ENCODE peak calls at places on chromosomes 16 and 17, in nine cellular contexts. One of them, this sample, is unnamed.

GRCh38 chr17:688100-688989 is 26.3 kb downstream of the VPS53 start:
- DNase-seq in H9: no peak
- DNase-seq in fibroblast of the aortic adventitia: peak
- DNase-seq in AG08396: no peak
- DNase-seq in CD4-positive, CD25-positive, alpha-beta regulatory T cell: no peak
- DNase-seq in NCI-H460: no peak
- DNase-seq in AG10803: peak
- DNase-seq in prostate gland: no peak
- DNase-seq in RCC 7860: no peak
- DNase-seq in this sample: peak

GRCh38 chr17:58391302-58391984 is 25.9 kb downstream of the RNF43 start:
- DNase-seq in H9: no peak
- DNase-seq in fibroblast of the aortic adventitia: peak
- DNase-seq in AG08396: no peak
- DNase-seq in CD4-positive, CD25-positive, alpha-beta regulatory T cell: no peak
- DNase-seq in NCI-H460: peak
- DNase-seq in AG10803: no peak
- DNase-seq in prostate gland: peak
- DNase-seq in RCC 7860: peak
- DNase-seq in this sample: peak

GRCh38 chr17:77535435-77535834 is 394.7 kb downstream of the SEC14L1 start:
- DNase-seq in H9: peak
- DNase-seq in fibroblast of the aortic adventitia: no peak
- DNase-seq in AG08396: peak
- DNase-seq in CD4-positive, CD25-positive, alpha-beta regulatory T cell: no peak
- DNase-seq in NCI-H460: no peak
- DNase-seq in AG10803: no peak
- DNase-seq in prostate gland: peak
- DNase-seq in RCC 7860: no peak
- DNase-seq in this sample: no peak

GRCh38 chr17:42571435-42572225 is 4.7 kb downstream of the MLX start:
- DNase-seq in H9: no peak
- DNase-seq in fibroblast of the aortic adventitia: peak
- DNase-seq in AG08396: no peak
- DNase-seq in CD4-positive, CD25-positive, alpha-beta regulatory T cell: no peak
- DNase-seq in NCI-H460: no peak
- DNase-seq in AG10803: peak
- DNase-seq in prostate gland: peak
- DNase-seq in RCC 7860: no peak
- DNase-seq in this sample: no peak

GRCh38 chr17:50039058-50039457 is 16.9 kb upstream of the ITGA3 start:
- DNase-seq in H9: no peak
- DNase-seq in fibroblast of the aortic adventitia: no peak
- DNase-seq in AG08396: no peak
- DNase-seq in CD4-positive, CD25-positive, alpha-beta regulatory T cell: no peak
- DNase-seq in NCI-H460: no peak
- DNase-seq in AG10803: no peak
- DNase-seq in prostate gland: no peak
- DNase-seq in RCC 7860: no peak
- DNase-seq in this sample: no peak

GRCh38 chr17:65314212-65314611 is 177.0 kb downstream of the RGS9 start:
- DNase-seq in H9: no peak
- DNase-seq in fibroblast of the aortic adventitia: no peak
- DNase-seq in AG08396: no peak
- DNase-seq in CD4-positive, CD25-positive, alpha-beta regulatory T cell: no peak
- DNase-seq in NCI-H460: no peak
- DNase-seq in AG10803: no peak
- DNase-seq in prostate gland: no peak
- DNase-seq in RCC 7860: no peak
- DNase-seq in this sample: no peak

GRCh38 chr17:14276535-14277250 is 24.2 kb upstream of the HS3ST3B1 start:
- DNase-seq in H9: no peak
- DNase-seq in fibroblast of the aortic adventitia: no peak
- DNase-seq in AG08396: no peak
- DNase-seq in CD4-positive, CD25-positive, alpha-beta regulatory T cell: no peak
- DNase-seq in NCI-H460: no peak
- DNase-seq in AG10803: no peak
- DNase-seq in prostate gland: no peak
- DNase-seq in RCC 7860: no peak
- DNase-seq in this sample: no peak

GRCh38 chr17:38333635-38334295 is 10.0 kb downstream of the GPR179 start:
- DNase-seq in H9: peak
- DNase-seq in fibroblast of the aortic adventitia: no peak
- DNase-seq in AG08396: peak
- DNase-seq in CD4-positive, CD25-positive, alpha-beta regulatory T cell: peak
- DNase-seq in NCI-H460: peak
- DNase-seq in AG10803: no peak
- DNase-seq in prostate gland: no peak
- DNase-seq in RCC 7860: no peak
- DNase-seq in this sample: peak

GRCh38 chr16:56603589-56603988 is 4.8 kb upstream of the MT2A start:
- DNase-seq in H9: peak
- DNase-seq in fibroblast of the aortic adventitia: peak
- DNase-seq in AG08396: peak
- DNase-seq in CD4-positive, CD25-positive, alpha-beta regulatory T cell: no peak
- DNase-seq in NCI-H460: peak
- DNase-seq in AG10803: peak
- DNase-seq in prostate gland: peak
- DNase-seq in RCC 7860: peak
- DNase-seq in this sample: peak

GRCh38 chr17:64200080-64201042 is 62.7 kb downstream of the TEX2 start:
- DNase-seq in H9: no peak
- DNase-seq in fibroblast of the aortic adventitia: peak
- DNase-seq in AG08396: peak
- DNase-seq in CD4-positive, CD25-positive, alpha-beta regulatory T cell: no peak
- DNase-seq in NCI-H460: no peak
- DNase-seq in AG10803: peak
- DNase-seq in prostate gland: no peak
- DNase-seq in RCC 7860: no peak
- DNase-seq in this sample: peak

GRCh38 chr16:50281391-50282009 is 15.1 kb downstream of the ADCY7 start:
- DNase-seq in H9: no peak
- DNase-seq in fibroblast of the aortic adventitia: no peak
- DNase-seq in AG08396: no peak
- DNase-seq in CD4-positive, CD25-positive, alpha-beta regulatory T cell: no peak
- DNase-seq in NCI-H460: no peak
- DNase-seq in AG10803: no peak
- DNase-seq in prostate gland: no peak
- DNase-seq in RCC 7860: no peak
- DNase-seq in this sample: no peak

GRCh38 chr16:10920726-10921427 is 21.4 kb downstream of the DEXI start:
- DNase-seq in H9: no peak
- DNase-seq in fibroblast of the aortic adventitia: no peak
- DNase-seq in AG08396: no peak
- DNase-seq in CD4-positive, CD25-positive, alpha-beta regulatory T cell: no peak
- DNase-seq in NCI-H460: no peak
- DNase-seq in AG10803: no peak
- DNase-seq in prostate gland: no peak
- DNase-seq in RCC 7860: no peak
- DNase-seq in this sample: no peak

GRCh38 chr17:49748791-49749190 is 15.1 kb downstream of the FAM117A start:
- DNase-seq in H9: no peak
- DNase-seq in fibroblast of the aortic adventitia: no peak
- DNase-seq in AG08396: no peak
- DNase-seq in CD4-positive, CD25-positive, alpha-beta regulatory T cell: peak
- DNase-seq in NCI-H460: no peak
- DNase-seq in AG10803: no peak
- DNase-seq in prostate gland: no peak
- DNase-seq in RCC 7860: no peak
- DNase-seq in this sample: no peak

GRCh38 chr17:17780941-17781590 is 55.7 kb downstream of the SREBF1 start:
- DNase-seq in H9: peak
- DNase-seq in fibroblast of the aortic adventitia: peak
- DNase-seq in AG08396: no peak
- DNase-seq in CD4-positive, CD25-positive, alpha-beta regulatory T cell: no peak
- DNase-seq in NCI-H460: no peak
- DNase-seq in AG10803: no peak
- DNase-seq in prostate gland: no peak
- DNase-seq in RCC 7860: no peak
- DNase-seq in this sample: peak

GRCh38 chr17:50279181-50279526 is 4.9 kb downstream of the TMEM92 start:
- DNase-seq in H9: no peak
- DNase-seq in fibroblast of the aortic adventitia: no peak
- DNase-seq in AG08396: peak
- DNase-seq in CD4-positive, CD25-positive, alpha-beta regulatory T cell: no peak
- DNase-seq in NCI-H460: no peak
- DNase-seq in AG10803: peak
- DNase-seq in prostate gland: no peak
- DNase-seq in RCC 7860: peak
- DNase-seq in this sample: no peak

GRCh38 chr17:35372846-35373531 is 432 bp downstream of the SLFN11 start:
- DNase-seq in H9: peak
- DNase-seq in fibroblast of the aortic adventitia: peak
- DNase-seq in AG08396: peak
- DNase-seq in CD4-positive, CD25-positive, alpha-beta regulatory T cell: peak
- DNase-seq in NCI-H460: no peak
- DNase-seq in AG10803: no peak
- DNase-seq in prostate gland: peak
- DNase-seq in RCC 7860: no peak
- DNase-seq in this sample: no peak

GRCh38 chr16:24013733-24014645 is 178.2 kb downstream of the PRKCB start:
- DNase-seq in H9: no peak
- DNase-seq in fibroblast of the aortic adventitia: no peak
- DNase-seq in AG08396: no peak
- DNase-seq in CD4-positive, CD25-positive, alpha-beta regulatory T cell: no peak
- DNase-seq in NCI-H460: peak
- DNase-seq in AG10803: no peak
- DNase-seq in prostate gland: no peak
- DNase-seq in RCC 7860: no peak
- DNase-seq in this sample: no peak

GRCh38 chr17:2070241-2071023 is 15.5 kb downstream of the HIC1 start:
- DNase-seq in H9: peak
- DNase-seq in fibroblast of the aortic adventitia: no peak
- DNase-seq in AG08396: no peak
- DNase-seq in CD4-positive, CD25-positive, alpha-beta regulatory T cell: no peak
- DNase-seq in NCI-H460: no peak
- DNase-seq in AG10803: no peak
- DNase-seq in prostate gland: no peak
- DNase-seq in RCC 7860: no peak
- DNase-seq in this sample: no peak

GRCh38 chr16:56363781-56364565 is 61.4 kb downstream of the AMFR start:
- DNase-seq in H9: no peak
- DNase-seq in fibroblast of the aortic adventitia: no peak
- DNase-seq in AG08396: no peak
- DNase-seq in CD4-positive, CD25-positive, alpha-beta regulatory T cell: no peak
- DNase-seq in NCI-H460: no peak
- DNase-seq in AG10803: no peak
- DNase-seq in prostate gland: no peak
- DNase-seq in RCC 7860: no peak
- DNase-seq in this sample: no peak

GRCh38 chr17:10192963-10193362 is 5.4 kb downstream of the GAS7 start:
- DNase-seq in H9: no peak
- DNase-seq in fibroblast of the aortic adventitia: peak
- DNase-seq in AG08396: peak
- DNase-seq in CD4-positive, CD25-positive, alpha-beta regulatory T cell: no peak
- DNase-seq in NCI-H460: no peak
- DNase-seq in AG10803: peak
- DNase-seq in prostate gland: no peak
- DNase-seq in RCC 7860: no peak
- DNase-seq in this sample: peak

GRCh38 chr16:3004781-3005284 is 7.9 kb upstream of the CLDN9 start:
- DNase-seq in H9: peak
- DNase-seq in fibroblast of the aortic adventitia: no peak
- DNase-seq in AG08396: no peak
- DNase-seq in CD4-positive, CD25-positive, alpha-beta regulatory T cell: no peak
- DNase-seq in NCI-H460: no peak
- DNase-seq in AG10803: no peak
- DNase-seq in prostate gland: no peak
- DNase-seq in RCC 7860: peak
- DNase-seq in this sample: no peak

GRCh38 chr17:78839762-78840529 is 668 bp downstream of the USP36 start:
- DNase-seq in H9: peak
- DNase-seq in fibroblast of the aortic adventitia: peak
- DNase-seq in AG08396: peak
- DNase-seq in CD4-positive, CD25-positive, alpha-beta regulatory T cell: peak
- DNase-seq in NCI-H460: no peak
- DNase-seq in AG10803: peak
- DNase-seq in prostate gland: no peak
- DNase-seq in RCC 7860: no peak
- DNase-seq in this sample: peak

GRCh38 chr17:51703364-51704341 is 443.3 kb downstream of the UTP18 start:
- DNase-seq in H9: no peak
- DNase-seq in fibroblast of the aortic adventitia: peak
- DNase-seq in AG08396: no peak
- DNase-seq in CD4-positive, CD25-positive, alpha-beta regulatory T cell: no peak
- DNase-seq in NCI-H460: peak
- DNase-seq in AG10803: no peak
- DNase-seq in prostate gland: peak
- DNase-seq in RCC 7860: no peak
- DNase-seq in this sample: no peak

GRCh38 chr17:81519284-81520020 is 6.9 kb upstream of the ACTG1 start:
- DNase-seq in H9: peak
- DNase-seq in fibroblast of the aortic adventitia: no peak
- DNase-seq in AG08396: no peak
- DNase-seq in CD4-positive, CD25-positive, alpha-beta regulatory T cell: peak
- DNase-seq in NCI-H460: no peak
- DNase-seq in AG10803: no peak
- DNase-seq in prostate gland: peak
- DNase-seq in RCC 7860: peak
- DNase-seq in this sample: no peak

GRCh38 chr16:56389554-56389953 is 35.8 kb downstream of the AMFR start:
- DNase-seq in H9: no peak
- DNase-seq in fibroblast of the aortic adventitia: peak
- DNase-seq in AG08396: peak
- DNase-seq in CD4-positive, CD25-positive, alpha-beta regulatory T cell: no peak
- DNase-seq in NCI-H460: no peak
- DNase-seq in AG10803: peak
- DNase-seq in prostate gland: no peak
- DNase-seq in RCC 7860: peak
- DNase-seq in this sample: peak

GRCh38 chr17:21113106-21113690 is 13.6 kb upstream of the DHRS7B start:
- DNase-seq in H9: no peak
- DNase-seq in fibroblast of the aortic adventitia: no peak
- DNase-seq in AG08396: no peak
- DNase-seq in CD4-positive, CD25-positive, alpha-beta regulatory T cell: no peak
- DNase-seq in NCI-H460: no peak
- DNase-seq in AG10803: no peak
- DNase-seq in prostate gland: no peak
- DNase-seq in RCC 7860: no peak
- DNase-seq in this sample: no peak

GRCh38 chr16:87274808-87275207 is 42.4 kb downstream of the C16orf95 start:
- DNase-seq in H9: no peak
- DNase-seq in fibroblast of the aortic adventitia: no peak
- DNase-seq in AG08396: peak
- DNase-seq in CD4-positive, CD25-positive, alpha-beta regulatory T cell: no peak
- DNase-seq in NCI-H460: no peak
- DNase-seq in AG10803: peak
- DNase-seq in prostate gland: no peak
- DNase-seq in RCC 7860: peak
- DNase-seq in this sample: peak

GRCh38 chr16:52837251-52837650 is 215.4 kb downstream of the CHD9NB start:
- DNase-seq in H9: no peak
- DNase-seq in fibroblast of the aortic adventitia: no peak
- DNase-seq in AG08396: no peak
- DNase-seq in CD4-positive, CD25-positive, alpha-beta regulatory T cell: no peak
- DNase-seq in NCI-H460: no peak
- DNase-seq in AG10803: no peak
- DNase-seq in prostate gland: no peak
- DNase-seq in RCC 7860: no peak
- DNase-seq in this sample: no peak

GRCh38 chr17:80886641-80887573 is 104.7 kb upstream of the CHMP6 start:
- DNase-seq in H9: no peak
- DNase-seq in fibroblast of the aortic adventitia: no peak
- DNase-seq in AG08396: no peak
- DNase-seq in CD4-positive, CD25-positive, alpha-beta regulatory T cell: no peak
- DNase-seq in NCI-H460: no peak
- DNase-seq in AG10803: no peak
- DNase-seq in prostate gland: no peak
- DNase-seq in RCC 7860: no peak
- DNase-seq in this sample: no peak

GRCh38 chr17:76783146-76783545 is 45.2 kb downstream of the MFSD11 start:
- DNase-seq in H9: no peak
- DNase-seq in fibroblast of the aortic adventitia: no peak
- DNase-seq in AG08396: no peak
- DNase-seq in CD4-positive, CD25-positive, alpha-beta regulatory T cell: no peak
- DNase-seq in NCI-H460: no peak
- DNase-seq in AG10803: no peak
- DNase-seq in prostate gland: no peak
- DNase-seq in RCC 7860: no peak
- DNase-seq in this sample: no peak

GRCh38 chr16:87671221-87671620 is 68.9 kb downstream of the JPH3 start:
- DNase-seq in H9: no peak
- DNase-seq in fibroblast of the aortic adventitia: no peak
- DNase-seq in AG08396: no peak
- DNase-seq in CD4-positive, CD25-positive, alpha-beta regulatory T cell: no peak
- DNase-seq in NCI-H460: no peak
- DNase-seq in AG10803: no peak
- DNase-seq in prostate gland: no peak
- DNase-seq in RCC 7860: no peak
- DNase-seq in this sample: no peak

This sample was measured in choroid plexus epithelial cell.